ENCODE peak calls at places on chromosomes 12 and 14, in seven cellular contexts. B is fibroblast of lung, F is NT2/D1, X is heart right ventricle, J is iPS-NIHi11, D is neural crest cell, Z is EL. P is an unnamed sample.

GRCh38 chr14:90604356-90604755 is 207.5 kb downstream of the CALM1 start:
- DNase-seq in B (no peak), F (no peak), X (no peak), J (no peak), D (no peak), Z (no peak), P (no peak)

GRCh38 chr12:28443337-28443736 is 253.1 kb downstream of the CCDC91 start:
- DNase-seq in B (no peak), F (no peak), X (no peak), J (no peak), D (no peak), Z (no peak), P (no peak)

GRCh38 chr12:125092872-125093680 is 27.8 kb downstream of the AACS start:
- DNase-seq in B (peak), F (no peak), X (peak), J (no peak), D (no peak), Z (no peak), P (peak)

GRCh38 chr14:47154276-47154797 is 502.8 kb upstream of the RPL10L start:
- DNase-seq in B (no peak), F (no peak), X (no peak), J (no peak), D (no peak), Z (no peak), P (no peak)

GRCh38 chr12:56221233-56221756 is 427 bp downstream of the RNF41 start:
- DNase-seq in B (peak), F (peak), X (peak), J (peak), D (peak), Z (peak), P (peak)

GRCh38 chr14:90656986-90657385 is 159.2 kb downstream of the TTC7B start:
- DNase-seq in B (no peak), F (no peak), X (no peak), J (no peak), D (no peak), Z (no peak), P (no peak)

GRCh38 chr12:57603758-57604453 is 718 bp upstream of the DTX3 start:
- DNase-seq in B (peak), F (no peak), X (no peak), J (peak), D (no peak), Z (peak), P (no peak)

GRCh38 chr14:91177073-91177796 is 63.4 kb downstream of the DGLUCY start:
- DNase-seq in B (peak), F (peak), X (no peak), J (peak), D (peak), Z (peak), P (peak)

GRCh38 chr12:105986779-105987686 is 151.7 kb downstream of the NUAK1 start:
- DNase-seq in B (peak), F (no peak), X (no peak), J (no peak), D (no peak), Z (peak), P (no peak)

GRCh38 chr14:77478796-77479195 is 19.8 kb downstream of the ISM2 start:
- DNase-seq in B (no peak), F (no peak), X (no peak), J (no peak), D (no peak), Z (no peak), P (no peak)

GRCh38 chr12:90250766-90251165 is 542.1 kb upstream of the ATP2B1 start:
- DNase-seq in B (peak), F (no peak), X (no peak), J (no peak), D (no peak), Z (no peak), P (no peak)

GRCh38 chr14:68913516-68913915 is 65.6 kb downstream of the ACTN1 start:
- DNase-seq in B (no peak), F (no peak), X (no peak), J (no peak), D (no peak), Z (no peak), P (no peak)

GRCh38 chr14:36091096-36091495 is 85.4 kb downstream of the PTCSC3 start:
- DNase-seq in B (peak), F (no peak), X (no peak), J (no peak), D (no peak), Z (peak), P (no peak)

GRCh38 chr12:23670684-23671083 is 278.8 kb downstream of the SOX5 start:
- DNase-seq in B (no peak), F (no peak), X (no peak), J (no peak), D (no peak), Z (no peak), P (no peak)

GRCh38 chr12:92503029-92503931 is 199.5 kb upstream of the PLEKHG7 start:
- DNase-seq in B (peak), F (no peak), X (no peak), J (no peak), D (no peak), Z (no peak), P (no peak)

GRCh38 chr12:102197789-102198188 is at the start of gene PMCH:
- DNase-seq in B (peak), F (no peak), X (no peak), J (no peak), D (no peak), Z (peak), P (no peak)

GRCh38 chr12:22684526-22685118 is 59.7 kb downstream of the ETNK1 start:
- DNase-seq in B (peak), F (peak), X (no peak), J (no peak), D (no peak), Z (peak), P (no peak)

GRCh38 chr14:91919814-91920213 is 27.7 kb downstream of the FBLN5 start:
- DNase-seq in B (peak), F (no peak), X (peak), J (no peak), D (no peak), Z (no peak), P (no peak)

GRCh38 chr14:95336192-95336760 is 16.6 kb upstream of the CLMN start:
- DNase-seq in B (no peak), F (no peak), X (no peak), J (no peak), D (no peak), Z (no peak), P (no peak)

GRCh38 chr12:12272869-12273268 is 6.0 kb upstream of the LRP6 start:
- DNase-seq in B (no peak), F (peak), X (no peak), J (peak), D (no peak), Z (peak), P (no peak)